ENCODE peak calls at places on chromosomes 7 and 10, in four cellular contexts. One of them, this sample, is unnamed.

GRCh38 chr10:86803156-86803555 is 46.7 kb downstream of the BMPR1A start:
- DNase-seq in RWPE2: no peak
- DNase-seq in H54: no peak
- DNase-seq in EL: peak; percentile 46
- DNase-seq in this sample: no peak

GRCh38 chr7:1533569-1534329 is 3.2 kb downstream of the MAFK start:
- DNase-seq in RWPE2: peak; percentile 87
- DNase-seq in H54: peak; percentile 100
- DNase-seq in EL: peak; percentile 92
- DNase-seq in this sample: peak; percentile 91

GRCh38 chr10:131930586-131931330 is 29.9 kb downstream of the PPP2R2D start:
- DNase-seq in RWPE2: peak; percentile 33
- DNase-seq in H54: no peak
- DNase-seq in EL: no peak
- DNase-seq in this sample: no peak

GRCh38 chr7:34061175-34061574 is 155.8 kb downstream of the BMPER start:
- DNase-seq in RWPE2: no peak
- DNase-seq in H54: no peak
- DNase-seq in EL: peak; percentile 88
- DNase-seq in this sample: no peak

GRCh38 chr7:143459359-143459758 is 16.1 kb downstream of the TAS2R60 start:
- DNase-seq in RWPE2: no peak
- DNase-seq in H54: no peak
- DNase-seq in EL: no peak
- DNase-seq in this sample: no peak

GRCh38 chr7:54541941-54542618 is at the start of gene VSTM2A:
- DNase-seq in RWPE2: no peak
- DNase-seq in H54: no peak
- DNase-seq in EL: no peak
- DNase-seq in this sample: no peak

GRCh38 chr7:16881809-16882208 is at the start of gene AGR3:
- DNase-seq in RWPE2: no peak
- DNase-seq in H54: no peak
- DNase-seq in EL: no peak
- DNase-seq in this sample: no peak

GRCh38 chr10:117168135-117168674 is 29.1 kb upstream of the KCNK18 start:
- DNase-seq in RWPE2: no peak
- DNase-seq in H54: peak; percentile 86
- DNase-seq in EL: peak; percentile 51
- DNase-seq in this sample: peak; percentile 62

GRCh38 chr7:116809636-116810266 is 52.6 kb upstream of the CAPZA2 start:
- DNase-seq in RWPE2: no peak
- DNase-seq in H54: no peak
- DNase-seq in EL: peak; percentile 72
- DNase-seq in this sample: peak; percentile 87

GRCh38 chr10:80473692-80474596 is 19.8 kb downstream of the TSPAN14 start:
- DNase-seq in RWPE2: no peak
- DNase-seq in H54: no peak
- DNase-seq in EL: peak; percentile 52
- DNase-seq in this sample: no peak

GRCh38 chr7:14233026-14233897 is 243.8 kb upstream of the ETV1 start:
- DNase-seq in RWPE2: no peak
- DNase-seq in H54: peak; percentile 25
- DNase-seq in EL: no peak
- DNase-seq in this sample: no peak

GRCh38 chr10:75062191-75062849 is 49.1 kb upstream of the SAMD8 start:
- DNase-seq in RWPE2: no peak
- DNase-seq in H54: no peak
- DNase-seq in EL: no peak
- DNase-seq in this sample: no peak

GRCh38 chr7:1275685-1276424 is 43.2 kb downstream of the UNCX start:
- DNase-seq in RWPE2: no peak
- DNase-seq in H54: no peak
- DNase-seq in EL: no peak
- DNase-seq in this sample: no peak

GRCh38 chr10:103766751-103767509 is 88.4 kb downstream of the SH3PXD2A start:
- DNase-seq in RWPE2: no peak
- DNase-seq in H54: no peak
- DNase-seq in EL: no peak
- DNase-seq in this sample: no peak

GRCh38 chr10:74977072-74977471 is 134.4 kb upstream of the SAMD8 start:
- DNase-seq in RWPE2: no peak
- DNase-seq in H54: no peak
- DNase-seq in EL: no peak
- DNase-seq in this sample: no peak

GRCh38 chr10:15719062-15719898 is 442 bp downstream of the ITGA8 start:
- DNase-seq in RWPE2: no peak
- DNase-seq in H54: no peak
- DNase-seq in EL: peak; percentile 17
- DNase-seq in this sample: peak; percentile 24

GRCh38 chr7:45000096-45001032 is at the start of gene CCM2:
- DNase-seq in RWPE2: no peak
- DNase-seq in H54: peak; percentile 73
- DNase-seq in EL: peak; percentile 60
- DNase-seq in this sample: peak; percentile 59

GRCh38 chr7:42456756-42457276 is 219.8 kb upstream of the GLI3 start:
- DNase-seq in RWPE2: no peak
- DNase-seq in H54: no peak
- DNase-seq in EL: no peak
- DNase-seq in this sample: no peak

GRCh38 chr7:962401-963081 is 8.1 kb upstream of the ADAP1 start:
- DNase-seq in RWPE2: peak; percentile 45
- DNase-seq in H54: no peak
- DNase-seq in EL: no peak
- DNase-seq in this sample: no peak

GRCh38 chr7:28830831-28831230 is 127.3 kb downstream of the TRIL start:
- DNase-seq in RWPE2: no peak
- DNase-seq in H54: no peak
- DNase-seq in EL: no peak
- DNase-seq in this sample: no peak

GRCh38 chr10:64060389-64060788 is 539.2 kb downstream of the REEP3 start:
- DNase-seq in RWPE2: no peak
- DNase-seq in H54: no peak
- DNase-seq in EL: no peak
- DNase-seq in this sample: no peak

GRCh38 chr7:2729043-2729892 is 41.3 kb downstream of the AMZ1 start:
- DNase-seq in RWPE2: no peak
- DNase-seq in H54: no peak
- DNase-seq in EL: no peak
- DNase-seq in this sample: no peak

GRCh38 chr10:103917326-103918052 is 495 bp downstream of the STN1 start:
- DNase-seq in RWPE2: no peak
- DNase-seq in H54: peak; percentile 44
- DNase-seq in EL: no peak
- DNase-seq in this sample: peak; percentile 66

GRCh38 chr10:132447446-132448247 is 50.6 kb downstream of the PWWP2B start:
- DNase-seq in RWPE2: peak; percentile 93
- DNase-seq in H54: peak; percentile 35
- DNase-seq in EL: peak; percentile 89
- DNase-seq in this sample: no peak